ENCODE peak calls at places on chromosomes 11 and 22, in six cellular contexts. Y is hepatocyte, L is IMR-90, M is GM23248, F is H1, O is mammary epithelial cell. B is an unnamed sample.

GRCh38 chr22:45651931-45652528 is 19.6 kb upstream of the ATXN10 start:
- DNase-seq in Y (no peak), L (no peak), M (no peak), F (no peak), O (no peak), B (no peak)

GRCh38 chr11:77109236-77110019 is 6.8 kb downstream of the OMP start:
- DNase-seq in Y (no peak), L (peak; percentile 37), M (peak; percentile 65), F (no peak), O (no peak), B (no peak)

GRCh38 chr11:122721964-122722266 is 66.4 kb downstream of the UBASH3B start:
- DNase-seq in Y (no peak), L (peak; percentile 94), M (peak; percentile 77), F (no peak), O (peak; percentile 83), B (no peak)

GRCh38 chr11:3836903-3837302 is 3.9 kb downstream of the RHOG start:
- DNase-seq in Y (no peak), L (no peak), M (no peak), F (no peak), O (no peak), B (no peak)

GRCh38 chr11:117986981-117987495 is 844 bp downstream of the IL10RA start:
- DNase-seq in Y (no peak), L (no peak), M (peak; percentile 23), F (no peak), O (peak; percentile 39), B (no peak)

GRCh38 chr11:68498313-68498712 is 37.8 kb downstream of the PPP6R3 start:
- DNase-seq in Y (no peak), L (no peak), M (no peak), F (no peak), O (no peak), B (no peak)

GRCh38 chr22:27416553-27417427 is 384.8 kb downstream of the MN1 start:
- DNase-seq in Y (peak; percentile 64), L (peak; percentile 88), M (peak; percentile 90), F (peak; percentile 23), O (peak; percentile 91), B (peak; percentile 49)

GRCh38 chr11:72958790-72959189 is 144.6 kb downstream of the ATG16L2 start:
- DNase-seq in Y (no peak), L (peak; percentile 47), M (no peak), F (no peak), O (no peak), B (no peak)

GRCh38 chr11:123365955-123366354 is 64.1 kb upstream of the GRAMD1B start:
- DNase-seq in Y (no peak), L (no peak), M (no peak), F (no peak), O (no peak), B (peak; percentile 12)

GRCh38 chr22:29300467-29300806 is 6.0 kb upstream of the GAS2L1 start:
- DNase-seq in Y (no peak), L (no peak), M (no peak), F (no peak), O (no peak), B (no peak)
- H3K4me1 ChIP-seq in Y (no peaks in the 10 kb centered on the region), L (no peaks in the 10 kb centered on the region), M (no peaks in the 10 kb centered on the region), F (peaks cover 3% of the 10 kb centered on the region), O (no peaks in the 10 kb centered on the region), B (peaks cover under 1% of the 10 kb centered on the region)

GRCh38 chr11:112507281-112507680 is 246.6 kb upstream of the PLET1 start:
- DNase-seq in Y (no peak), L (no peak), M (no peak), F (no peak), O (no peak), B (peak; percentile 16)

GRCh38 chr11:112503410-112503809 is 242.8 kb upstream of the PLET1 start:
- DNase-seq in Y (no peak), L (no peak), M (no peak), F (no peak), O (no peak), B (no peak)

GRCh38 chr11:112499908-112500204 is 239.2 kb upstream of the PLET1 start:
- DNase-seq in Y (no peak), L (no peak), M (no peak), F (no peak), O (no peak), B (no peak)

GRCh38 chr11:112506852-112507251 is 246.2 kb upstream of the PLET1 start:
- DNase-seq in Y (no peak), L (no peak), M (no peak), F (no peak), O (no peak), B (no peak)

GRCh38 chr11:112504056-112504455 is 243.4 kb upstream of the PLET1 start:
- DNase-seq in Y (no peak), L (peak; percentile 28), M (peak; percentile 60), F (no peak), O (no peak), B (no peak)
- H2AFZ ChIP-seq in Y (no peak overlapping the region), L (no peak overlapping the region), M (no peak overlapping the region), F (no peak overlapping the region), O (no peak overlapping the region), B (no peak overlapping the region)

GRCh38 chr11:61833926-61834277 is 5.8 kb downstream of the FADS2 start:
- DNase-seq in Y (no peak), L (no peak), M (no peak), F (no peak), O (no peak), B (no peak)
- H3K4me1 ChIP-seq in Y (peaks cover 32% of the 10 kb centered on the region), L (peaks cover 15% of the 10 kb centered on the region), M (peaks cover 9% of the 10 kb centered on the region), F (peaks cover 28% of the 10 kb centered on the region), O (peaks cover 5% of the 10 kb centered on the region), B (peaks cover 35% of the 10 kb centered on the region)

GRCh38 chr11:106128740-106129139 is 51.3 kb downstream of the AASDHPPT start:
- DNase-seq in Y (no peak), L (no peak), M (no peak), F (no peak), O (no peak), B (no peak)

GRCh38 chr11:106121570-106122320 is 44.3 kb downstream of the AASDHPPT start:
- DNase-seq in Y (no peak), L (no peak), M (no peak), F (no peak), O (no peak), B (no peak)

GRCh38 chr11:106132582-106133354 is 55.3 kb downstream of the AASDHPPT start:
- DNase-seq in Y (no peak), L (no peak), M (no peak), F (no peak), O (no peak), B (no peak)

GRCh38 chr11:106131998-106132397 is 54.5 kb downstream of the AASDHPPT start:
- DNase-seq in Y (no peak), L (no peak), M (no peak), F (no peak), O (no peak), B (peak; percentile 46)

GRCh38 chr11:106127604-106128003 is 50.1 kb downstream of the AASDHPPT start:
- DNase-seq in Y (no peak), L (no peak), M (no peak), F (no peak), O (no peak), B (no peak)
- H2AFZ ChIP-seq in Y (no peak overlapping the region), L (no peak overlapping the region), M (no peak overlapping the region), F (no peak overlapping the region), O (no peak overlapping the region), B (no peak overlapping the region)

B was measured in neural progenitor cell.